ENCODE peak calls at places on chromosomes 13 and 19, in seven cellular contexts. O is PC-3, C is globus pallidus, F is BJ, Q is activated T-cell treated with anti-CD3 and anti-CD28 coated beads for 1 hour, H is dermis blood vessel endothelial cell, U is HL-60. B is an unnamed sample.

GRCh38 chr13:97266328-97266727 is 44.2 kb downstream of the MBNL2 start:
- DNase-seq in O (no peak), C (no peak), F (no peak), Q (no peak), H (no peak), U (no peak), B (no peak)

GRCh38 chr19:47176627-47177090 is 46.0 kb downstream of the SAE1 start:
- DNase-seq in O (no peak), C (no peak), F (peak), Q (peak), H (peak), U (no peak), B (peak)

GRCh38 chr19:6227156-6227940 is 52.4 kb downstream of the MLLT1 start:
- DNase-seq in O (no peak), C (no peak), F (no peak), Q (no peak), H (no peak), U (no peak), B (no peak)

GRCh38 chr19:787551-787950 is 9.7 kb upstream of the PTBP1 start:
- DNase-seq in O (no peak), C (no peak), F (no peak), Q (no peak), H (no peak), U (no peak), B (no peak)

GRCh38 chr13:105774739-105775460 is 760.6 kb downstream of the EFNB2 start:
- DNase-seq in O (peak), C (no peak), F (no peak), Q (no peak), H (no peak), U (no peak), B (no peak)

GRCh38 chr13:27000686-27001085 is 170.9 kb downstream of the USP12 start:
- DNase-seq in O (no peak), C (no peak), F (no peak), Q (no peak), H (no peak), U (no peak), B (no peak)

GRCh38 chr19:15502264-15502663 is 6.1 kb upstream of the CYP4F22 start:
- DNase-seq in O (no peak), C (no peak), F (no peak), Q (no peak), H (no peak), U (no peak), B (no peak)

GRCh38 chr19:3790209-3790734 is 4.1 kb upstream of the MATK start:
- DNase-seq in O (no peak), C (no peak), F (no peak), Q (no peak), H (no peak), U (no peak), B (no peak)

GRCh38 chr13:87820221-87820620 is 149.1 kb downstream of the SLITRK5 start:
- DNase-seq in O (no peak), C (no peak), F (no peak), Q (no peak), H (no peak), U (no peak), B (no peak)

GRCh38 chr13:44153536-44153935 is 220.1 kb upstream of the SERP2 start:
- DNase-seq in O (no peak), C (no peak), F (no peak), Q (no peak), H (no peak), U (no peak), B (no peak)

B was measured in activated effector memory CD4-positive, alpha-beta T cell treated with Interleukin-2 at 50 U/mL for 16 hours.